ENCODE peak calls at places on chromosomes 5 and 9, in six cellular contexts. One of them, this sample, is unnamed.

GRCh38 chr9:407255-407654 is 192.6 kb downstream of the DOCK8 start:
- DNase-seq in IMR-90: no peak
- DNase-seq in transverse colon: no peak
- DNase-seq in GM12865: no peak
- DNase-seq in psoas muscle: no peak
- DNase-seq in fibroblast of pulmonary artery: no peak
- DNase-seq in this sample: no peak

GRCh38 chr9:33187519-33188218 is 20.5 kb upstream of the B4GALT1 start:
- DNase-seq in fibroblast of pulmonary artery: peak
- DNase-seq in IMR-90: peak
- DNase-seq in GM12865: no peak
- DNase-seq in psoas muscle: peak
- DNase-seq in transverse colon: no peak
- DNase-seq in this sample: peak

GRCh38 chr9:107712390-107712789 is 222.8 kb upstream of the KLF4 start:
- DNase-seq in fibroblast of pulmonary artery: peak
- DNase-seq in GM12865: peak
- DNase-seq in IMR-90: peak
- DNase-seq in transverse colon: no peak
- DNase-seq in psoas muscle: no peak
- DNase-seq in this sample: no peak

GRCh38 chr9:108088916-108089315 is 599.3 kb upstream of the KLF4 start:
- DNase-seq in IMR-90: no peak
- DNase-seq in GM12865: no peak
- DNase-seq in psoas muscle: no peak
- DNase-seq in fibroblast of pulmonary artery: no peak
- DNase-seq in transverse colon: no peak
- DNase-seq in this sample: no peak

GRCh38 chr9:131739988-131740648 is at the start of gene RAPGEF1:
- DNase-seq in fibroblast of pulmonary artery: peak
- DNase-seq in psoas muscle: peak
- DNase-seq in transverse colon: peak
- DNase-seq in GM12865: peak
- DNase-seq in IMR-90: no peak
- DNase-seq in this sample: peak

GRCh38 chr5:144315026-144315425 is 144.4 kb downstream of the KCTD16 start:
- DNase-seq in GM12865: no peak
- DNase-seq in psoas muscle: no peak
- DNase-seq in IMR-90: no peak
- DNase-seq in fibroblast of pulmonary artery: no peak
- DNase-seq in transverse colon: no peak
- DNase-seq in this sample: no peak

GRCh38 chr5:56270058-56270457 is 36.9 kb upstream of the ANKRD55 start:
- DNase-seq in psoas muscle: no peak
- DNase-seq in transverse colon: no peak
- DNase-seq in IMR-90: no peak
- DNase-seq in fibroblast of pulmonary artery: no peak
- DNase-seq in GM12865: peak
- DNase-seq in this sample: no peak

GRCh38 chr5:170552486-170553122 is 48.8 kb downstream of the KCNIP1 start:
- DNase-seq in transverse colon: peak
- DNase-seq in GM12865: no peak
- DNase-seq in IMR-90: peak
- DNase-seq in psoas muscle: peak
- DNase-seq in fibroblast of pulmonary artery: peak
- DNase-seq in this sample: peak

GRCh38 chr9:113446323-113446740 is 17.2 kb upstream of the RGS3 start:
- DNase-seq in fibroblast of pulmonary artery: peak
- DNase-seq in transverse colon: no peak
- DNase-seq in IMR-90: peak
- DNase-seq in psoas muscle: no peak
- DNase-seq in GM12865: peak
- DNase-seq in this sample: peak

GRCh38 chr5:8943301-8943700 is 602.6 kb downstream of the SEMA5A start:
- DNase-seq in psoas muscle: no peak
- DNase-seq in fibroblast of pulmonary artery: peak
- DNase-seq in IMR-90: peak
- DNase-seq in transverse colon: no peak
- DNase-seq in GM12865: no peak
- DNase-seq in this sample: no peak

GRCh38 chr5:170265527-170265926 is 32.0 kb downstream of the LCP2 start:
- DNase-seq in GM12865: no peak
- DNase-seq in fibroblast of pulmonary artery: peak
- DNase-seq in IMR-90: no peak
- DNase-seq in psoas muscle: peak
- DNase-seq in transverse colon: no peak
- DNase-seq in this sample: no peak

GRCh38 chr5:34804398-34804797 is 34.6 kb upstream of the TTC23L start:
- DNase-seq in psoas muscle: no peak
- DNase-seq in GM12865: no peak
- DNase-seq in transverse colon: no peak
- DNase-seq in IMR-90: no peak
- DNase-seq in fibroblast of pulmonary artery: no peak
- DNase-seq in this sample: no peak

GRCh38 chr5:105903069-105903468 is 1767.7 kb downstream of the EFNA5 start:
- DNase-seq in transverse colon: no peak
- DNase-seq in IMR-90: peak
- DNase-seq in psoas muscle: no peak
- DNase-seq in fibroblast of pulmonary artery: no peak
- DNase-seq in GM12865: no peak
- DNase-seq in this sample: peak
- H3K4me3 ChIP-seq in transverse colon: no peak
- H3K4me3 ChIP-seq in IMR-90: no peak
- H3K4me3 ChIP-seq in psoas muscle: no peak
- H3K4me3 ChIP-seq in fibroblast of pulmonary artery: no peak
- H3K4me3 ChIP-seq in GM12865: no peak
- H3K4me3 ChIP-seq in this sample: peak

GRCh38 chr5:140169410-140169809 is 5.6 kb upstream of the CYSTM1 start:
- DNase-seq in IMR-90: no peak
- DNase-seq in transverse colon: no peak
- DNase-seq in fibroblast of pulmonary artery: peak
- DNase-seq in psoas muscle: no peak
- DNase-seq in GM12865: no peak
- DNase-seq in this sample: peak
- TF ChIP-seq CTCF in IMR-90: no peak
- TF ChIP-seq CTCF in transverse colon: no peak
- TF ChIP-seq CTCF in fibroblast of pulmonary artery: peak
- TF ChIP-seq CTCF in psoas muscle: peak
- TF ChIP-seq CTCF in GM12865: no peak
- TF ChIP-seq CTCF in this sample: no peak

DNA sequence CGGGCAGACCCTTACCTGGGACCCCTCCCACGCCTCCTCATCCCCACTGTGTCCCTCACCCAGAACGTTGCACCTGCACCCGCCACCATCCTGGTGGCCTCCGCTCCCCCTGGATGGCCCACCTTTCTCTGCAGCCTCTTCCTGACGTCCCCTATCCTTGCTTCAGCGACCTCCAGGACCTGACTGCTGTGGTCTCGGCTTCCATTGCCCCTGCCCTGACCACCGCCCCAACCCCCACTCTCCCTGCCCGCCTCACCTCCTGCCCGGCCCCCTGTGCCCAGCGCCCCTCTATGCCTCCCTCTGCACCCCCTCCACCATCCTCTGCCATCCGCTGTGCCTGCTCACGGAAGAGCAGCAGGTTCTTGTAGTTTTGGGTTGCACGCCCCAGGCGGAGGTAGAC is 2.2 kb downstream of the LCN10 start:
- DNase-seq in IMR-90: no peak
- DNase-seq in fibroblast of pulmonary artery: no peak
- DNase-seq in GM12865: no peak
- DNase-seq in psoas muscle: no peak
- DNase-seq in transverse colon: no peak
- DNase-seq in this sample: no peak
- H3K4me3 ChIP-seq in IMR-90: no peak
- H3K4me3 ChIP-seq in fibroblast of pulmonary artery: no peak
- H3K4me3 ChIP-seq in GM12865: no peak
- H3K4me3 ChIP-seq in psoas muscle: no peak
- H3K4me3 ChIP-seq in transverse colon: no peak
- H3K4me3 ChIP-seq in this sample: no peak

GRCh38 chr9:127785023-127785932 is 556 bp upstream of the CDK9 start:
- DNase-seq in GM12865: peak
- DNase-seq in transverse colon: peak
- DNase-seq in psoas muscle: peak
- DNase-seq in IMR-90: peak
- DNase-seq in fibroblast of pulmonary artery: peak
- DNase-seq in this sample: peak

GRCh38 chr9:127788337-127789011 is 2.6 kb downstream of the CDK9 start:
- DNase-seq in psoas muscle: no peak
- DNase-seq in GM12865: no peak
- DNase-seq in IMR-90: no peak
- DNase-seq in transverse colon: no peak
- DNase-seq in fibroblast of pulmonary artery: no peak
- DNase-seq in this sample: no peak

GRCh38 chr9:127789179-127789578 is 3.3 kb downstream of the CDK9 start:
- DNase-seq in GM12865: no peak
- DNase-seq in psoas muscle: no peak
- DNase-seq in IMR-90: no peak
- DNase-seq in transverse colon: no peak
- DNase-seq in fibroblast of pulmonary artery: no peak
- DNase-seq in this sample: no peak

GRCh38 chr9:127785933-127786772 is at the start of gene CDK9:
- DNase-seq in transverse colon: peak
- DNase-seq in fibroblast of pulmonary artery: peak
- DNase-seq in IMR-90: peak
- DNase-seq in GM12865: peak
- DNase-seq in psoas muscle: peak
- DNase-seq in this sample: peak

GRCh38 chr9:127786773-127787123 is 914 bp downstream of the CDK9 start:
- DNase-seq in psoas muscle: no peak
- DNase-seq in GM12865: no peak
- DNase-seq in fibroblast of pulmonary artery: peak
- DNase-seq in IMR-90: no peak
- DNase-seq in transverse colon: no peak
- DNase-seq in this sample: no peak
- TF ChIP-seq CTCF in psoas muscle: no peak
- TF ChIP-seq CTCF in GM12865: no peak
- TF ChIP-seq CTCF in fibroblast of pulmonary artery: peak
- TF ChIP-seq CTCF in IMR-90: peak
- TF ChIP-seq CTCF in transverse colon: peak
- TF ChIP-seq CTCF in this sample: peak

This sample was measured in foreskin fibroblast.